ENCODE peak calls at places on chromosome 2, in six cellular contexts. G is fibroblast of mammary gland, H is heart left ventricle, S is pancreas, L is DND-41, D is psoas muscle. O is an unnamed sample.

GRCh38 chr2:152155209-152155608 is 20.4 kb downstream of the STAM2 start:
- DNase-seq in H (no peak), D (no peak), S (no peak), G (no peak), L (no peak), O (no peak)

GRCh38 chr2:58283931-58284330 is 42.8 kb upstream of the FANCL start:
- DNase-seq in D (no peak), G (no peak), L (no peak), H (no peak), S (no peak), O (no peak)

GRCh38 chr2:205995260-205995659 is 90.7 kb downstream of the INO80D start:
- DNase-seq in G (no peak), D (no peak), H (no peak), S (no peak), L (no peak), O (no peak)

GRCh38 chr2:239814136-239814916 is 210.8 kb downstream of the NDUFA10 start:
- DNase-seq in D (no peak), H (no peak), S (peak; percentile 22), L (no peak), G (peak; percentile 11), O (no peak)

GRCh38 chr2:137511526-137511925 is 452.7 kb upstream of the HNMT start:
- DNase-seq in G (no peak), D (no peak), H (no peak), L (no peak), S (no peak), O (no peak)

GRCh38 chr2:37916512-37917082 is 8.5 kb upstream of the RMDN2 start:
- DNase-seq in L (no peak), H (peak; percentile 47), D (peak; percentile 60), G (peak; percentile 99), S (no peak), O (no peak)

GRCh38 chr2:145408980-145409379 is 889.1 kb upstream of the ZEB2 start:
- DNase-seq in G (no peak), D (no peak), L (no peak), S (no peak), H (no peak), O (no peak)

GRCh38 chr2:212392048-212392447 is 146.6 kb downstream of the ERBB4 start:
- DNase-seq in S (no peak), D (no peak), H (no peak), L (no peak), G (peak; percentile 81), O (no peak)

GRCh38 chr2:38778686-38779082 is 674 bp downstream of the GEMIN6 start:
- DNase-seq in L (no peak), S (no peak), G (no peak), D (no peak), H (no peak), O (no peak)

GRCh38 chr2:22382439-22383169 is 1002.4 kb upstream of the KLHL29 start:
- DNase-seq in G (no peak), L (no peak), D (no peak), H (no peak), S (no peak), O (no peak)

GRCh38 chr2:202609381-202610145 is 25.2 kb upstream of the FAM117B start:
- DNase-seq in H (no peak), S (no peak), D (no peak), G (no peak), L (no peak), O (peak; percentile 33)

GRCh38 chr2:145807978-145808377 is 1288.1 kb upstream of the ZEB2 start:
- DNase-seq in S (no peak), D (no peak), G (peak; percentile 10), L (no peak), H (no peak), O (no peak)

GRCh38 chr2:136117391-136117841 is 533 bp downstream of the CXCR4 start:
- DNase-seq in S (peak; percentile 63), L (peak; percentile 82), H (peak; percentile 56), G (peak; percentile 25), D (peak; percentile 34), O (peak; percentile 72)

GRCh38 chr2:97011977-97012569 is 25.7 kb upstream of the FAM178B start:
- DNase-seq in G (peak; percentile 75), H (no peak), S (no peak), D (no peak), L (peak; percentile 25), O (peak; percentile 35)

GRCh38 chr2:56130463-56131070 is 53.2 kb upstream of the CCDC85A start:
- DNase-seq in L (peak; percentile 11), G (peak; percentile 54), D (no peak), S (no peak), H (no peak), O (peak; percentile 4)

GRCh38 chr2:239329972-239330572 is 70.7 kb downstream of the HDAC4 start:
- DNase-seq in H (no peak), S (peak; percentile 82), L (peak; percentile 59), G (no peak), D (peak; percentile 58), O (no peak)

GRCh38 chr2:220270506-220271070 is 643.2 kb downstream of the SLC4A3 start:
- DNase-seq in S (no peak), L (no peak), D (no peak), G (no peak), H (no peak), O (no peak)

GRCh38 chr2:31675485-31675901 is 94.8 kb upstream of the SRD5A2 start:
- DNase-seq in G (no peak), D (no peak), H (no peak), S (peak; percentile 15), L (no peak), O (no peak)

GRCh38 chr2:148813603-148814065 is 61.4 kb upstream of the KIF5C start:
- DNase-seq in G (no peak), S (no peak), D (no peak), H (no peak), L (no peak), O (peak; percentile 88)

GRCh38 chr2:138827426-138828054 is 47.4 kb upstream of the NXPH2 start:
- DNase-seq in L (peak; percentile 21), S (no peak), G (peak; percentile 78), D (no peak), H (no peak), O (peak; percentile 12)

DNA sequence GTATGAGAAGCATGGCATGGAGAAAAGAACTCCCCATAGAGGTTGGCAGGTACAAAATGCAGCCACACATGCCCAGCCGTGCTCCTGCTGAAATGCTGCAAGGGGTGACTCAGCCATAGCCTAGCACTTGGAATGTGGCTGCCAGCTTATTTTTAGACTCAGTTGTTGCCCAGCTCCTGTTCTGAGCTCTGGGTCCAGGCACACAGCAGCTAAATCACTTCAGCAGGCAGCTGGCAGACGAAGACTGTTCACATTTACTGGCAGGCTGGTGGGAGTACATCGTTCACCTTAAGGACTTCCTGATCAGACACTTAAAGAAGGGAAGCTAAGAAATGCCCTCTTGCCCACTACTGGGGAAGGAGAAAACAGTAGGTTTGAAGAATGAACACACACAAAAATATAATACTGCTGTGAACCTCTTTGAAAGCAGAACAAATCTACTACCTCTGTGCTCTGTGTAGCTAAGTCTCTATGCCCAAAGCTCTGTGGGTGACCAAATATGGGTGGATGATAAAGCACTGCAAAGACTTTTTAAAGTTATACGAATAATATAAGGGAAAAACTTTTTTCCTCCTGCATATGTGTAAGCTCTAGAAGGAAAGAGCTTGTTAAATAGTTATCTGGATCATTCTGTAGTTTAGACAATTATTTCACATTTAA is 146.1 kb downstream of the LNPK start:
- DNase-seq in L (no peak), G (peak; percentile 44), S (no peak), D (peak; percentile 62), H (peak; percentile 62), O (no peak)
- TF ChIP-seq CTCF in L (no peak), G (no peak), S (no peak), D (no peak), H (no peak), O (no peak)

DNA sequence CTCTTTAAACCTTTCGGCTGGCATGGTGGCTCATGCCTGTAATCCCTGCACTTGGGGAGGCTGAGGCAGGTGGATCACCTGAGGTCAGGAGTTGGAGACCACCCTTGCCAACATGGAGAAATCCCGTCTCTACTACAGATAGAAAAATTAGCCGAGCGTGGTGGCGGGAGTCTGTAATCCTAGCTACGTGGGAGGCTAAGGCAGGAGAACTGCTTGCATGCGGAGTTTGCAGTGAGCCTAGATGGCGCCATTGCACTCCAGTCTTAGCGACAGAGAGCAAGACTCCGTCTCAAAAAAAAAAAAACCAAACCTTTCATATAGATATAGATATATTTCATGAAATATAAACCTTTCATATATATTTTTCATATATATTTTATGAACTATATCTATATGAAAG is 864.7 kb downstream of the TRIB2 start:
- DNase-seq in S (no peak), H (no peak), L (peak; percentile 7), G (no peak), D (no peak), O (no peak)
- TF ChIP-seq CTCF in S (no peak), H (no peak), L (peak; percentile 29), G (no peak), D (no peak), O (no peak)

GRCh38 chr2:182132605-182133004 is 147.0 kb downstream of the PPP1R1C start:
- DNase-seq in L (no peak), S (no peak), G (peak; percentile 31), H (no peak), D (no peak), O (no peak)
- TF ChIP-seq CTCF in L (no peak), S (no peak), G (peak; percentile 34), H (no peak), D (no peak), O (no peak)

GRCh38 chr2:207142461-207142860 is 23.3 kb downstream of the KLF7 start:
- DNase-seq in G (no peak), S (no peak), D (no peak), H (no peak), L (no peak), O (peak; percentile 29)
- TF ChIP-seq CTCF in G (no peak), S (no peak), D (peak; percentile 24), H (peak; percentile 26), L (no peak), O (peak; percentile 24)

GRCh38 chr2:17630089-17630488 is 89.6 kb downstream of the VSNL1 start:
- DNase-seq in H (no peak), G (no peak), S (no peak), D (no peak), L (no peak), O (no peak)
- TF ChIP-seq CTCF in H (no peak), G (no peak), S (no peak), D (no peak), L (no peak), O (no peak)

DNA sequence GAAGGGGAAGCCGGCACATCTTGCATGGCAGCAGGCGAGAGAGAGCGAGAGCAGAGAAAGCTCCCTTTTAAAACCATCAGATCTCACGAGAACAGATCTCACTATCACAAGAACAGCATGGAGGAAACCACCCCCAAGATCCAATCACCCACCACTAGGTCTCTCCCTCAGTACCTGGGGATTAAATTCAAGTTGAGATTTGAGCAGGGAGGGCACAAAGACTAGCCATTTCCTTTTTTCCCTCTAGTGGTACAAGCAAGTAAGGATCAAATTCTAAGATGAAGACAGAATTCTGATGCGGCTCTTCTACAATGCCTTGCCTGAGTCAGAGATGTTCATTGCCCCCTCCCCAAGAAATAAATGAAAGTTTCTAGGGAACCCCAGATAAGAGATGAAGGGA is 45.6 kb upstream of the ANKRD44 start:
- DNase-seq in L (no peak), H (no peak), S (no peak), D (no peak), G (no peak), O (peak; percentile 12)
- TF ChIP-seq CTCF in L (peak; percentile 47), H (peak; percentile 19), S (no peak), D (no peak), G (peak; percentile 42), O (no peak)